ENCODE peak calls at places on chromosome 17, in four cellular contexts. One of them, this sample, is unnamed.

GRCh38 chr17:8081876-8082275 is 5.6 kb downstream of the ALOX12B start:
- DNase-seq in PC-9: no peak
- DNase-seq in A673: no peak
- DNase-seq in MM.1S: no peak
- DNase-seq in this sample: no peak

GRCh38 chr17:41624208-41625101 is at the start of gene KRT17:
- DNase-seq in PC-9: no peak
- DNase-seq in A673: peak; percentile 29
- DNase-seq in MM.1S: no peak
- DNase-seq in this sample: peak; percentile 68

GRCh38 chr17:73650147-73650546 is 5.9 kb upstream of the SDK2 start:
- DNase-seq in PC-9: no peak
- DNase-seq in A673: no peak
- DNase-seq in MM.1S: no peak
- DNase-seq in this sample: peak; percentile 58

GRCh38 chr17:17151962-17152361 is 54.2 kb downstream of the PLD6 start:
- DNase-seq in PC-9: no peak
- DNase-seq in A673: peak; percentile 78
- DNase-seq in MM.1S: no peak
- DNase-seq in this sample: peak; percentile 32

GRCh38 chr17:10295728-10296343 is 77.0 kb downstream of the MYH13 start:
- DNase-seq in PC-9: no peak
- DNase-seq in A673: peak; percentile 76
- DNase-seq in MM.1S: peak; percentile 25
- DNase-seq in this sample: peak; percentile 82

GRCh38 chr17:73138541-73139138 is 26.2 kb upstream of the SSTR2 start:
- DNase-seq in PC-9: no peak
- DNase-seq in A673: no peak
- DNase-seq in MM.1S: no peak
- DNase-seq in this sample: no peak

GRCh38 chr17:55448681-55449080 is 27.0 kb upstream of the MMD start:
- DNase-seq in PC-9: peak; percentile 77
- DNase-seq in A673: peak; percentile 54
- DNase-seq in MM.1S: no peak
- DNase-seq in this sample: no peak

GRCh38 chr17:75878174-75878998 is at the start of gene TRIM47:
- DNase-seq in PC-9: peak; percentile 58
- DNase-seq in A673: peak; percentile 47
- DNase-seq in MM.1S: peak; percentile 80
- DNase-seq in this sample: peak; percentile 71

GRCh38 chr17:1455291-1455747 is 713 bp downstream of the CRK start:
- DNase-seq in PC-9: peak; percentile 58
- DNase-seq in A673: peak; percentile 74
- DNase-seq in MM.1S: peak; percentile 55
- DNase-seq in this sample: peak; percentile 86

GRCh38 chr17:38325221-38325851 is 18.4 kb downstream of the GPR179 start:
- DNase-seq in PC-9: no peak
- DNase-seq in A673: no peak
- DNase-seq in MM.1S: no peak
- DNase-seq in this sample: peak; percentile 19

GRCh38 chr17:6069611-6070279 is 434 bp upstream of the WSCD1 start:
- DNase-seq in PC-9: no peak
- DNase-seq in A673: no peak
- DNase-seq in MM.1S: peak; percentile 39
- DNase-seq in this sample: peak; percentile 12
- H3K4me3 ChIP-seq in PC-9: no peak overlapping the region
- H3K4me3 ChIP-seq in A673: no peak overlapping the region
- H3K4me3 ChIP-seq in MM.1S: peak overlapping the region; percentile 60
- H3K4me3 ChIP-seq in this sample: no peak overlapping the region

DNA sequence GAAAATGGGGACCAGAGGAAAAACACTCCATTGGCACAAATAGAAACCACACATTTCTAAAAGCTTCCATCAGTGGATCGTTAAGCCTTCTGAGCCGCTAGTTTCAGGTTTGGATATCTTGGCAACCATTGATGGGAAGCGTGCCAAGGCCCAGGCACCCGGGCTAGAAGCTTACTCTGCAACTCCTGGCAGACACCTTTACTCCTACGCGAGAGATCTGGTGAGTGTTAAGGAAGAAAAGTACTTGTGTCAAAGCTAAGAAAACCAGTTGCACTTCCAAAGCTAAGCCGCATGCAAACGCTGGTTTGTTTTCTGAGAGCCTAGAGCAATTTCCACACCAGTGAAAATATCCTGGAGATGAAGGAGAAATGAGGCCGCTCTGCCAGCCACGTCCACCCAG is 472.4 kb downstream of the PMP22 start:
- DNase-seq in PC-9: no peak
- DNase-seq in A673: no peak
- DNase-seq in MM.1S: no peak
- DNase-seq in this sample: peak; percentile 35
- H3K4me1 ChIP-seq in PC-9: no peaks in the 10 kb centered on the region
- H3K4me1 ChIP-seq in A673: no peaks in the 10 kb centered on the region
- H3K4me1 ChIP-seq in MM.1S: no peaks in the 10 kb centered on the region
- H3K4me1 ChIP-seq in this sample: peaks cover 4% of the 10 kb centered on the region

GRCh38 chr17:76958974-76959373 is 90.8 kb downstream of the MGAT5B start:
- DNase-seq in PC-9: no peak
- DNase-seq in A673: no peak
- DNase-seq in MM.1S: no peak
- DNase-seq in this sample: no peak

GRCh38 chr17:76953926-76954325 is 85.7 kb downstream of the MGAT5B start:
- DNase-seq in PC-9: no peak
- DNase-seq in A673: peak; percentile 19
- DNase-seq in MM.1S: no peak
- DNase-seq in this sample: no peak

GRCh38 chr17:76956846-76957540 is 88.8 kb downstream of the MGAT5B start:
- DNase-seq in PC-9: no peak
- DNase-seq in A673: no peak
- DNase-seq in MM.1S: no peak
- DNase-seq in this sample: no peak

GRCh38 chr17:76955191-76955590 is 87.0 kb downstream of the MGAT5B start:
- DNase-seq in PC-9: no peak
- DNase-seq in A673: no peak
- DNase-seq in MM.1S: no peak
- DNase-seq in this sample: no peak

DNA sequence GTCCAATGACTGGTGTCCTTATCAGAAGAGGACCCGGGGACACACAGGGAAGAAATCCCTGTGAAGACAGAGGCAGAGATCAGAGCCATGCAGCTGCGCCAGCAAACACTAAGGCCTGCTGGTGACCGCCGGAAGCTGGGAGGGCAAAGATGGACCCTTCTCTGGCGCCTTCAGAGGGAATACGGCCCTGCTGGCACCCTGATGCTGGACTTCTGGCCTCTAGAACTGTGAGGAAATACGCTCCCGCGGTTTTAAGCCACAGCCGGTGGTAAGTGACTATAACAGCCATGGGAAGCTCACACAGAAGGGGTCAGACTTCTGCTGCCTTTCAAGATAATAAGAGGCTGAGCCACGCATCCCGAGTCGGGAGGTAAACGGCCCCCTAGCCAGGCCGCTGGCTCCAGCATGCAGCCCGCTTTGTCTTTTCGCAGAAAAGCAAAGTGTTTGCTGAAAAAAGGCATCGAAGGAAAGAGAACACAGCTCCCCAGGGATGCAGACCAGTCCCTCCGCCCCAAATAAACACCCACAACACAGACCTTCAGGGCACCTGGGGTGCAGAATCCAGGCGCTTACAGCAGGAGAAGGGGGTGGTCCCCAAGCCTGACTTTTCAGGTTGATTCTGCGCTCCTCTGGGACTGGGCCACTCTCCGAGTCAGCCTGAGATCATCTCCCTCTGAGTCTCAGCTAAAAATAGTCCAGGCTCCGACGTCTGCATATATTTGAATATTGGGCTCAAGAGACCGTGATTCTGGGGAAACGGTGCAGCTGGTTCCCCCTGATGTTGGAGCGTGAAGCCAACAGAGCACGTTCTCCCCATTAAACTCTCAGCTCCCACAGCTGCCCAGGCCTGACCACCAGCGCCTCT is 89.6 kb downstream of the MGAT5B start:
- DNase-seq in PC-9: no peak
- DNase-seq in A673: no peak
- DNase-seq in MM.1S: no peak
- DNase-seq in this sample: no peak
- TF ChIP-seq EZH2 in PC-9: no peak
- TF ChIP-seq EZH2 in A673: no peak
- TF ChIP-seq EZH2 in MM.1S: no peak
- TF ChIP-seq EZH2 in this sample: no peak

GRCh38 chr17:15266325-15266950 is 1.3 kb upstream of the PMP22 start:
- DNase-seq in PC-9: no peak
- DNase-seq in A673: no peak
- DNase-seq in MM.1S: no peak
- DNase-seq in this sample: no peak

GRCh38 chr17:15263680-15264079 is 1.4 kb downstream of the PMP22 start:
- DNase-seq in PC-9: no peak
- DNase-seq in A673: no peak
- DNase-seq in MM.1S: no peak
- DNase-seq in this sample: no peak

GRCh38 chr17:15263206-15263579 is 1.9 kb downstream of the PMP22 start:
- DNase-seq in PC-9: no peak
- DNase-seq in A673: peak; percentile 4
- DNase-seq in MM.1S: no peak
- DNase-seq in this sample: peak; percentile 77

GRCh38 chr17:15265131-15265530 is at the start of gene PMP22:
- DNase-seq in PC-9: no peak
- DNase-seq in A673: no peak
- DNase-seq in MM.1S: no peak
- DNase-seq in this sample: no peak

DNA sequence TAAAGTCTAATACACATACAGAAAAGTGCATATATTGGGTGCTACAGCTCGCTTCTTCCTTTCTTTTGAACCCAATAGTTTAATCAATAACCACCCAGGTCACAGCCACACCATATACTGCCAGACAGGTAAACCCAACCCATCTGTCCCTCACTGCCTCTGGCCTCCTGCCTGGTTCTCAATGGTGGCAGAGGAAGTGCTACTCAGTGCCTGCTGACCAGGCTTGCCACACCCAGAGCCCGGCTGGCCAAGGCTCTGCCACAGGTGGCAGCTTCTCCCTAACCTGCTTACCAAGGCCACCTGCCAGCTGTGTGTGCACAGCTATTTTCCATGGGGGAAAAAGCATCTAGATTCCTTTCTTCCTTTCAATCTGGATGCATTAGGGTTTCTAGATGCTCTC is 584 bp downstream of the PMP22 start:
- DNase-seq in PC-9: no peak
- DNase-seq in A673: no peak
- DNase-seq in MM.1S: no peak
- DNase-seq in this sample: no peak
- H3K4me3 ChIP-seq in PC-9: no peak overlapping the region
- H3K4me3 ChIP-seq in A673: no peak overlapping the region
- H3K4me3 ChIP-seq in MM.1S: no peak overlapping the region
- H3K4me3 ChIP-seq in this sample: no peak overlapping the region

GRCh38 chr17:83089322-83090156 is 10.1 kb downstream of the METRNL start:
- DNase-seq in PC-9: peak; percentile 45
- DNase-seq in A673: no peak
- DNase-seq in MM.1S: no peak
- DNase-seq in this sample: peak; percentile 80
- H3K4me1 ChIP-seq in PC-9: peaks cover 41% of the 10 kb centered on the region
- H3K4me1 ChIP-seq in A673: no peaks in the 10 kb centered on the region
- H3K4me1 ChIP-seq in MM.1S: no peaks in the 10 kb centered on the region
- H3K4me1 ChIP-seq in this sample: peaks cover 77% of the 10 kb centered on the region

This sample was measured in hepatocyte.